ENCODE peak calls at places on chromosome 16, in five cellular contexts. C is H1, V is neuronal stem cell, N is mesenchymal stem cell, D is trophoblast cell. K is an unnamed sample.

GRCh38 chr16:86576591-86577313 is 1.6 kb upstream of the FOXL1 start:
- DNase-seq in C (peak), V (no peak), N (peak), D (no peak), K (no peak)

GRCh38 chr16:56743840-56744239 is 13.9 kb downstream of the NUP93 start:
- DNase-seq in N (peak), D (no peak), V (no peak), C (no peak), K (peak)

GRCh38 chr16:4342866-4343744 is 8.0 kb downstream of the PAM16 start:
- DNase-seq in D (no peak), C (no peak), N (no peak), V (no peak), K (no peak)

GRCh38 chr16:64893386-64893785 is 228.5 kb downstream of the CDH11 start:
- DNase-seq in C (no peak), N (peak), D (no peak), V (no peak), K (no peak)

GRCh38 chr16:81987121-81987520 is 24.1 kb downstream of the SDR42E1 start:
- DNase-seq in D (no peak), N (no peak), C (no peak), V (no peak), K (no peak)

GRCh38 chr16:3157229-3158013 is 22.6 kb downstream of the ZNF213 start:
- DNase-seq in C (peak), V (peak), D (peak), N (peak), K (peak)

GRCh38 chr16:30764086-30764485 is 2.0 kb downstream of the RNF40 start:
- DNase-seq in C (no peak), N (no peak), V (no peak), D (no peak), K (no peak)

GRCh38 chr16:21946889-21947635 is 6.1 kb upstream of the UQCRC2 start:
- DNase-seq in N (no peak), D (no peak), V (no peak), C (no peak), K (no peak)

GRCh38 chr16:82935781-82936180 is 309.0 kb downstream of the CDH13 start:
- DNase-seq in D (no peak), C (no peak), V (no peak), N (no peak), K (no peak)

GRCh38 chr16:80909720-80910119 is 97.0 kb downstream of the CMC2 start:
- DNase-seq in V (no peak), D (no peak), N (no peak), C (no peak), K (no peak)

GRCh38 chr16:48126801-48127644 is 28.8 kb downstream of the ABCC12 start:
- DNase-seq in D (no peak), C (no peak), N (peak), V (no peak), K (no peak)

GRCh38 chr16:53836142-53836541 is 132.2 kb downstream of the FTO start:
- DNase-seq in C (no peak), V (no peak), N (no peak), D (no peak), K (no peak)

GRCh38 chr16:2154533-2155090 is 970 bp upstream of the TRAF7 start:
- DNase-seq in D (no peak), C (no peak), V (no peak), N (no peak), K (no peak)

GRCh38 chr16:14050297-14051027 is 20.7 kb upstream of the MRTFB start:
- DNase-seq in N (no peak), C (peak), V (peak), D (peak), K (peak)

GRCh38 chr16:7246578-7246977 is 86.1 kb upstream of the RBFOX1 start:
- DNase-seq in C (peak), V (peak), D (no peak), N (no peak), K (peak)

GRCh38 chr16:21300309-21301167 is 22.4 kb upstream of the CRYM start:
- DNase-seq in V (peak), D (peak), C (peak), N (peak), K (peak)

GRCh38 chr16:71347146-71347545 is 11.4 kb upstream of the CALB2 start:
- DNase-seq in C (no peak), N (no peak), V (no peak), D (no peak), K (no peak)

GRCh38 chr16:75506567-75506966 is 11.3 kb upstream of the CHST6 start:
- DNase-seq in C (no peak), D (peak), V (no peak), N (peak), K (no peak)

GRCh38 chr16:47063011-47063724 is 80.6 kb downstream of the NETO2 start:
- DNase-seq in D (no peak), V (no peak), C (no peak), N (no peak), K (peak)

GRCh38 chr16:26175944-26176343 is 484.2 kb downstream of the HS3ST4 start:
- DNase-seq in N (no peak), D (no peak), V (no peak), C (no peak), K (no peak)

GRCh38 chr16:1563786-1564185 is 30.3 kb downstream of the TMEM204 start:
- DNase-seq in C (no peak), D (no peak), N (no peak), V (no peak), K (no peak)

GRCh38 chr16:68365167-68365817 is 54.5 kb downstream of the PRMT7 start:
- DNase-seq in V (no peak), N (no peak), D (no peak), C (no peak), K (no peak)

GRCh38 chr16:47197536-47198179 is 53.9 kb upstream of the NETO2 start:
- DNase-seq in N (no peak), V (no peak), D (no peak), C (no peak), K (no peak)

GRCh38 chr16:87653234-87653633 is 50.9 kb downstream of the JPH3 start:
- DNase-seq in V (no peak), N (peak), D (no peak), C (no peak), K (no peak)

GRCh38 chr16:87328846-87329245 is 11.7 kb upstream of the C16orf95 start:
- DNase-seq in N (no peak), V (no peak), D (no peak), C (no peak), K (no peak)

GRCh38 chr16:4261557-4262172 is 11.2 kb downstream of the TFAP4 start:
- DNase-seq in D (peak), V (peak), C (peak), N (peak), K (peak)

GRCh38 chr16:67114793-67115192 is 5.1 kb downstream of the PHAF1 start:
- DNase-seq in D (no peak), C (no peak), N (peak), V (no peak), K (no peak)

GRCh38 chr16:27721548-27722265 is 171.8 kb downstream of the KATNIP start:
- DNase-seq in N (peak), V (no peak), D (peak), C (no peak), K (no peak)

GRCh38 chr16:4263504-4264436 is 9.1 kb downstream of the TFAP4 start:
- DNase-seq in V (peak), N (peak), D (peak), C (peak), K (peak)

GRCh38 chr16:67551972-67552371 is 10.4 kb upstream of the CTCF start:
- DNase-seq in N (no peak), D (no peak), V (no peak), C (no peak), K (no peak)

GRCh38 chr16:30551781-30552180 is 6.4 kb downstream of the ZNF764 start:
- DNase-seq in N (no peak), V (no peak), D (peak), C (no peak), K (no peak)

GRCh38 chr16:82936941-82937551 is 310.3 kb downstream of the CDH13 start:
- DNase-seq in V (no peak), D (no peak), C (no peak), N (peak), K (no peak)

GRCh38 chr16:51624083-51624775 is 473.2 kb upstream of the SALL1 start:
- DNase-seq in V (no peak), N (peak), D (no peak), C (no peak), K (no peak)

GRCh38 chr16:68155425-68155824 is 70.3 kb downstream of the NFATC3 start:
- DNase-seq in C (no peak), D (no peak), V (no peak), N (no peak), K (no peak)

GRCh38 chr16:19711643-19712042 is 6.4 kb downstream of the KNOP1 start:
- DNase-seq in D (no peak), V (no peak), N (no peak), C (no peak), K (no peak)

GRCh38 chr16:46974352-46974751 is 878 bp upstream of the DNAJA2 start:
- DNase-seq in V (no peak), N (peak), D (peak), C (no peak), K (no peak)

GRCh38 chr16:20598832-20599469 is 22.8 kb upstream of the ACSM2B start:
- DNase-seq in C (no peak), N (no peak), V (no peak), D (no peak), K (no peak)

GRCh38 chr16:14284930-14285541 is 213.9 kb downstream of the MRTFB start:
- DNase-seq in C (no peak), D (peak), N (peak), V (no peak), K (peak)

GRCh38 chr16:76964464-76965154 is 226.4 kb upstream of the MON1B start:
- DNase-seq in N (no peak), D (no peak), V (no peak), C (no peak), K (no peak)

DNA sequence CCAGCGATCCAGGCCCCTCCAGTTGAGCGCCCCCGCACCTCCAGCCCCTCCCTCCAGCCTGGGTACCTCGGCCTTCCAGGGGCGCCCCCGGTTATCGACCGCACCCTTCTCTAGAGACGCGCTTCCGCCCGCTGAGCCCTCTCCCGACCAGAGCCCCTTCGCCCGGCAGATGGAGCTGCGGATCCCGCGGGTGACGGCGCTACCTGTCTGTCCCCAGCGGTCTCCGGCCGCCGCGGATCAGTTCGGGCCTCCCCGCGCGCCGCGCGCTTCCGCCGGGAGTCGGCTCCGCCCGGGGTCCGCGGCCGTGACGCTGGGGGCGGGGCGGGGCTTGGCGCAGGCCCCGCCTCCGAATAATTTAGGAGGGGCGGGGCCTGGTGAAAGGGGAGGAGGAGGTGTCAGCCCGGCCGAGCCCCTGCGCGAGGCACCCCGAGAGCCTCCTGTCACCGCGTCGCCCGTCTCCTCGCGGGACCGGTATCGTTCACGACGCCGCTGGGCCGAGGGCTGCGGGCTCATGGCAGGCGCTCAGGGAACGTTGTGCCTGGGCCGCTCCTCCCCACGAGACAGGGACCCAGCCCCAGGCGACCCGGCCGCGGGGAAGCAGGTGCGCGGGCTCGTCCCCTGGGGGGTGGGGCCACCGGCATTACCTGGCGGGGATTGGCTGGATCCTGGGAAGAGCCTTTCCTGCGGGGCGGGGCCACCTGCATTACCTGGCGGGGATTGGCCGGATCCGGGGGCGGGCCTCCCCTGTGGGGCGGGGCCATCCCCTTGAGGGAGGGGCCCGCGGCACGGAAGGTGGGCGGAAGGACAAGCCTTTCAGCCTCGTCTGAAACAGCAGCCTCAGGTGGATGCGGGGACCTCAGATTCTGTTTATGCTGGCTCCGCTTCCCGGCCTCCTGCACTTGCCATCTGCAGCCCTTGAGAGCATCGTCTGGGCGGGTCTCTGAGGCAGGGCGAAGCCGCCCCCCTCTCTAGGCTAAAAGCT is at the start of gene SPATA2L:
- DNase-seq in N (peak), D (peak), V (peak), C (peak), K (peak)
- H3K23ac ChIP-seq in N (no peak), D (no peak), V (peak), C (no peak), K (no peak)

GRCh38 chr16:84451781-84452180 is 52.7 kb downstream of the MEAK7 start:
- DNase-seq in N (no peak), V (no peak), D (no peak), C (no peak), K (no peak)
- H2BK12ac ChIP-seq in N (no peak), V (no peak), D (no peak), C (no peak), K (no peak)

GRCh38 chr16:9126609-9127008 is 35.2 kb downstream of the HAPSTR1 start:
- DNase-seq in V (no peak), C (no peak), N (no peak), D (no peak), K (no peak)

GRCh38 chr16:9125658-9126492 is 34.4 kb downstream of the HAPSTR1 start:
- DNase-seq in C (peak), D (no peak), N (peak), V (no peak), K (no peak)

GRCh38 chr16:9124444-9124843 is 33.0 kb downstream of the HAPSTR1 start:
- DNase-seq in D (no peak), C (peak), N (no peak), V (no peak), K (no peak)

GRCh38 chr16:9124908-9125584 is 33.6 kb downstream of the HAPSTR1 start:
- DNase-seq in D (no peak), C (peak), V (no peak), N (no peak), K (peak)

GRCh38 chr16:9128346-9129342 is 37.2 kb downstream of the HAPSTR1 start:
- DNase-seq in C (peak), D (no peak), V (no peak), N (no peak), K (no peak)
- H3K23ac ChIP-seq in C (no peak), D (no peak), V (no peak), N (no peak), K (no peak)

DNA sequence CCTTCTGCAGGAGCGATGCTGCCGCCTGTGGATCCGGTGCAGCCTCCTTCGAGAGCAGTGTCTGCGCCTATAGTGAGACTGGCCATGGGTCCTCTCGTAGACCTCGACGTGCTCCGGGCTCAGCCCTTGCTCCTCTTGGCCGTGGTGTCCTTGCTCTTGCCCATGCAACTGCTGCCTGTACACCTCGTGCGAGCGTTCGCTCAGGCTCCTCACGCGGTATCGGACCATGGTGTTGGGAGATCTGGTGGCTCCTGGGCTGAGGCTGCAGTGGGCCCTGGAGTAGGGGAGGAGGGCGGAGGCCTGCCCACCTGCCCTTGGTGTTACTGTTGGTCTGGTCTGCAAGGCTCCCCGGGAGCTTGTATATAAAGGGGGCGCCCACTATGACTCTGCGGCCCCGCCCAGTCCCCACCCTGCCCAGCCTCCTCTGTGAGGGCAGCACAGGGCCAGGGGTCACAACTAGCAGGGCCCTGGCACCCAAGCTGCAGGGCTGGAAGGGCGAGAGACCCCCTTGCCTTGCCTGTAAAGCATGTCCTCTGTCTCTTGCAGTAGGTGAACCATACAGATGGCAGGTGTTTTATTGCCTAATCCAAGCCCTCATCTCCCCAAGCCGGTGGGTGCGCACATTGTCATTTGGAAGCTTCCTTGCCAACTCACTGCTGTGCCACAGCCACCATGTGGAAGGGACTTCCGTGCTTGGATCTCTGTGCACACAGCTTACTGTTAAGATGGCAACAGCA is at the start of gene PRM2:
- DNase-seq in V (no peak), N (no peak), D (no peak), C (no peak), K (no peak)
- H2BK12ac ChIP-seq in V (peak), N (no peak), D (no peak), C (peak), K (no peak)

GRCh38 chr16:84764970-84765369 is 54.8 kb upstream of the CRISPLD2 start:
- DNase-seq in D (no peak), N (peak), C (no peak), V (no peak), K (no peak)

GRCh38 chr16:84765606-84766580 is 53.9 kb upstream of the CRISPLD2 start:
- DNase-seq in V (no peak), C (no peak), N (no peak), D (no peak), K (no peak)

GRCh38 chr16:84768798-84769177 is 51.0 kb upstream of the CRISPLD2 start:
- DNase-seq in N (no peak), V (no peak), C (no peak), D (no peak), K (no peak)

GRCh38 chr16:84768061-84768797 is 51.6 kb upstream of the CRISPLD2 start:
- DNase-seq in D (no peak), N (no peak), C (no peak), V (no peak), K (no peak)

GRCh38 chr16:84766978-84767773 is 52.6 kb upstream of the CRISPLD2 start:
- DNase-seq in N (no peak), C (no peak), D (no peak), V (no peak), K (no peak)
- H3K23ac ChIP-seq in N (no peak), C (no peak), D (no peak), V (no peak), K (no peak)

GRCh38 chr16:63323055-63323454 is 1286.8 kb upstream of the CDH8 start:
- DNase-seq in D (no peak), N (peak), V (no peak), C (no peak), K (no peak)
- H2BK12ac ChIP-seq in D (no peak), N (no peak), V (no peak), C (no peak), K (no peak)

GRCh38 chr16:50266337-50267091 is at the start of gene ADCY7:
- DNase-seq in N (peak), C (no peak), D (peak), V (no peak), K (peak)
- H3K23ac ChIP-seq in N (no peak), C (no peak), D (no peak), V (peak), K (no peak)

K was measured in H9.